ENCODE peak calls at places on chromosomes 1 and 21, in nine cellular contexts. W, P, C, S, V, D, I, B and F are unnamed samples.

GRCh38 chr1:153364766-153365678 is 7.4 kb downstream of the S100A9 start:
- DNase-seq in W (no peak), P (no peak), C (no peak), S (no peak), V (no peak), D (no peak), I (no peak), B (no peak), F (no peak)

GRCh38 chr1:94698759-94699502 is 121.2 kb upstream of the SLC44A3 start:
- DNase-seq in W (no peak), P (peak; percentile 63), C (no peak), S (no peak), V (no peak), D (peak; percentile 35), I (no peak), B (no peak), F (no peak)

GRCh38 chr1:164101802-164102201 is 457.2 kb upstream of the PBX1 start:
- DNase-seq in W (no peak), P (no peak), C (no peak), S (no peak), V (no peak), D (no peak), I (no peak), B (no peak), F (no peak)

GRCh38 chr1:113872219-113872934 is 865 bp upstream of the PTPN22 start:
- DNase-seq in W (no peak), P (no peak), C (no peak), S (no peak), V (no peak), D (peak; percentile 60), I (no peak), B (no peak), F (no peak)

GRCh38 chr1:55542901-55543504 is 327.8 kb upstream of the USP24 start:
- DNase-seq in W (no peak), P (peak; percentile 84), C (no peak), S (no peak), V (no peak), D (peak; percentile 20), I (no peak), B (no peak), F (no peak)

GRCh38 chr21:18913914-18914313 is 510.3 kb upstream of the TMPRSS15 start:
- DNase-seq in W (no peak), P (no peak), C (no peak), S (no peak), V (no peak), D (no peak), I (no peak), B (no peak), F (no peak)

GRCh38 chr1:10082785-10083479 is 50.2 kb downstream of the UBE4B start:
- DNase-seq in W (no peak), P (peak; percentile 15), C (no peak), S (no peak), V (no peak), D (peak; percentile 14), I (no peak), B (no peak), F (no peak)

GRCh38 chr1:239784896-239785295 is 306.8 kb upstream of the FMN2 start:
- DNase-seq in W (no peak), P (no peak), C (no peak), S (no peak), V (no peak), D (no peak), I (no peak), B (no peak), F (no peak)

GRCh38 chr1:31669433-31669785 is 24.7 kb upstream of the PEF1 start:
- DNase-seq in W (peak; percentile 55), P (no peak), C (no peak), S (no peak), V (no peak), D (no peak), I (no peak), B (no peak), F (no peak)

GRCh38 chr1:160521554-160521953 is 1.5 kb downstream of the SLAMF6 start:
- DNase-seq in W (no peak), P (no peak), C (no peak), S (no peak), V (no peak), D (no peak), I (no peak), B (no peak), F (no peak)